ENCODE peak calls at places on chromosomes 7 and 10, in nine cellular contexts. R is AG04450, Q is fibroblast of the aortic adventitia, J is astrocyte of the spinal cord, B is neural progenitor cell, V is GM23338, P is uterus, A is HCT116, O is mammary epithelial cell. K is an unnamed sample.

GRCh38 chr10:75197906-75198305 is 12.7 kb upstream of the VDAC2 start:
- DNase-seq in V (no peak), Q (no peak), A (no peak), O (no peak), J (no peak), P (no peak), R (no peak), B (peak), K (no peak)

GRCh38 chr7:3092468-3092867 is 48.8 kb upstream of the CARD11 start:
- DNase-seq in J (peak), Q (no peak), V (no peak), R (no peak), O (no peak), B (no peak), P (peak), A (no peak), K (no peak)

GRCh38 chr10:787933-788651 is 98.6 kb upstream of the DIP2C start:
- DNase-seq in A (no peak), P (no peak), B (no peak), R (no peak), V (no peak), Q (no peak), O (no peak), J (peak), K (peak)

GRCh38 chr7:30549933-30550493 is 44.7 kb upstream of the GARS1 start:
- DNase-seq in J (no peak), V (peak), B (peak), O (peak), R (no peak), P (no peak), A (no peak), Q (no peak), K (peak)

GRCh38 chr10:91410638-91411367 is 659 bp downstream of the HECTD2 start:
- DNase-seq in A (no peak), J (peak), O (no peak), P (peak), R (no peak), V (no peak), B (peak), Q (peak), K (peak)

GRCh38 chr10:85377009-85377408 is 989.6 kb downstream of the GRID1 start:
- DNase-seq in Q (no peak), A (no peak), P (no peak), B (no peak), R (no peak), V (no peak), J (no peak), O (no peak), K (no peak)

GRCh38 chr7:138064856-138065357 is 11.4 kb upstream of the AKR1D1 start:
- DNase-seq in A (no peak), B (peak), J (peak), R (no peak), Q (peak), V (peak), O (peak), P (no peak), K (peak)

GRCh38 chr10:34092891-34093290 is 722.2 kb downstream of the PARD3 start:
- DNase-seq in V (no peak), R (no peak), P (no peak), J (no peak), Q (peak), A (no peak), B (no peak), O (peak), K (peak)

GRCh38 chr7:103593691-103594090 is 147.7 kb upstream of the SLC26A5 start:
- DNase-seq in Q (no peak), V (no peak), O (peak), P (no peak), R (no peak), B (no peak), A (no peak), J (peak), K (peak)

GRCh38 chr10:73899401-73899780 is 11.5 kb upstream of the PLAU start:
- DNase-seq in V (no peak), A (peak), J (peak), R (peak), Q (peak), O (peak), P (no peak), B (no peak), K (peak)

GRCh38 chr10:50325449-50326188 is 74.3 kb upstream of the ASAH2 start:
- DNase-seq in A (peak), J (peak), O (peak), Q (peak), V (peak), B (no peak), P (peak), R (peak), K (peak)

GRCh38 chr7:13742719-13743640 is 246.5 kb downstream of the ETV1 start:
- DNase-seq in R (peak), Q (peak), A (peak), J (peak), O (peak), V (peak), P (no peak), B (peak), K (peak)

GRCh38 chr7:77348371-77348813 is 67.8 kb downstream of the GSAP start:
- DNase-seq in R (peak), B (no peak), P (peak), Q (peak), V (no peak), A (no peak), O (peak), J (peak), K (peak)

GRCh38 chr7:144738708-144739314 is 97.0 kb downstream of the TPK1 start:
- DNase-seq in O (peak), A (peak), Q (peak), J (peak), V (peak), R (no peak), P (no peak), B (peak), K (peak)

GRCh38 chr10:33321516-33321915 is 13.0 kb downstream of the NRP1 start:
- DNase-seq in Q (peak), J (no peak), R (no peak), O (no peak), P (no peak), V (no peak), A (no peak), B (no peak), K (no peak)

GRCh38 chr7:45695249-45695995 is 121.3 kb downstream of the ADCY1 start:
- DNase-seq in R (no peak), A (no peak), Q (no peak), J (no peak), O (no peak), P (no peak), V (no peak), B (no peak), K (no peak)

GRCh38 chr7:585229-585711 is 65.6 kb upstream of the PDGFA start:
- DNase-seq in P (no peak), R (no peak), Q (no peak), V (no peak), O (no peak), J (no peak), B (no peak), A (no peak), K (peak)

GRCh38 chr7:42238709-42239395 is 1.8 kb upstream of the GLI3 start:
- DNase-seq in Q (peak), O (peak), J (peak), A (no peak), V (peak), B (peak), P (peak), R (peak), K (peak)

GRCh38 chr7:151420144-151420543 is 10.3 kb upstream of the WDR86 start:
- DNase-seq in P (no peak), J (no peak), Q (no peak), A (no peak), R (no peak), B (no peak), V (no peak), O (no peak), K (no peak)

GRCh38 chr10:128898916-128899195 is 568.2 kb upstream of the MGMT start:
- DNase-seq in A (no peak), P (no peak), Q (no peak), O (no peak), J (no peak), V (no peak), B (no peak), R (no peak), K (no peak)

GRCh38 chr10:132612571-132613504 is 75.3 kb downstream of the INPP5A start:
- DNase-seq in A (no peak), P (no peak), B (peak), V (no peak), R (no peak), J (no peak), Q (no peak), O (no peak), K (no peak)

GRCh38 chr7:69722836-69723235 is 124.6 kb downstream of the AUTS2 start:
- DNase-seq in O (peak), J (no peak), Q (no peak), V (no peak), P (no peak), R (no peak), A (no peak), B (no peak), K (peak)

GRCh38 chr7:137243741-137244140 is 99.8 kb downstream of the PTN start:
- DNase-seq in J (peak), V (no peak), P (no peak), A (no peak), B (no peak), O (no peak), Q (peak), R (no peak), K (no peak)

GRCh38 chr10:84545651-84546050 is 217.3 kb downstream of the CCSER2 start:
- DNase-seq in R (no peak), V (no peak), P (no peak), A (no peak), J (no peak), Q (no peak), O (no peak), B (no peak), K (no peak)

GRCh38 chr10:49086889-49087288 is 28.4 kb downstream of the VSTM4 start:
- DNase-seq in B (no peak), O (no peak), J (no peak), P (no peak), A (no peak), V (no peak), R (no peak), Q (no peak), K (no peak)

GRCh38 chr10:7045891-7046599 is 364.8 kb downstream of the SFMBT2 start:
- DNase-seq in O (no peak), B (no peak), R (no peak), P (no peak), J (no peak), V (no peak), A (no peak), Q (no peak), K (no peak)

GRCh38 chr10:71769279-71769823 is 4.0 kb downstream of the VSIR start:
- DNase-seq in B (no peak), P (no peak), A (no peak), V (peak), J (peak), R (no peak), O (no peak), Q (no peak), K (peak)

DNA sequence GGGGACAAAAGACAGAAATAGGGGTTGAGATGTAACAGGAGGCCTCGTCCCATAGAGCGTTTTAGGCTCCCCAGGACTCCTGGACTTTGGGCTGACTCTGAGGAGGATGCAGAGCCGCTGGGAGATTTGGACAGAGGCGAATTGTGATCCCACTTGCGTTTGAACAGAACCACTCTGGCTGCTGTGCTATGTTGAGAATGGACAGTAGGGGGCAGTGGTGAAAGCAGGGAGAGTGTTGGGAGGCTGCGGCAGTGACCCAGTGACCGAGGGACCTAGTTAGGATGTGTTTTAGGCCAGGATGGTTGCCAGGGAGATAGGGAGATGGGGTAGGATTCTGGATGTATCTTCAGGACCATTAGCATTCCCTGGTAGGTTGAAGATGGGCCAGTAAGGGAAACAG is 271.6 kb downstream of the CCDC3 start:
- DNase-seq in B (peak), Q (no peak), R (no peak), A (no peak), J (no peak), V (peak), P (no peak), O (no peak), K (no peak)
- TF ChIP-seq CTCF in B (peak), Q (peak), R (peak), A (peak), J (peak), V (peak), P (peak), O (peak), K (peak)

GRCh38 chr7:106312906-106313305 is 28.1 kb upstream of the NAMPT start:
- DNase-seq in P (no peak), A (no peak), B (no peak), V (no peak), J (no peak), R (no peak), Q (no peak), O (no peak), K (no peak)

GRCh38 chr7:106313456-106313891 is 28.7 kb upstream of the NAMPT start:
- DNase-seq in B (no peak), J (peak), O (peak), Q (peak), V (no peak), A (no peak), P (no peak), R (peak), K (peak)

GRCh38 chr7:106314875-106315274 is 30.1 kb upstream of the NAMPT start:
- DNase-seq in R (no peak), B (no peak), J (no peak), Q (no peak), V (no peak), P (no peak), O (no peak), A (no peak), K (no peak)

GRCh38 chr7:106313966-106314365 is 29.2 kb upstream of the NAMPT start:
- DNase-seq in A (no peak), V (no peak), O (no peak), P (no peak), R (no peak), B (no peak), J (no peak), Q (no peak), K (no peak)

DNA sequence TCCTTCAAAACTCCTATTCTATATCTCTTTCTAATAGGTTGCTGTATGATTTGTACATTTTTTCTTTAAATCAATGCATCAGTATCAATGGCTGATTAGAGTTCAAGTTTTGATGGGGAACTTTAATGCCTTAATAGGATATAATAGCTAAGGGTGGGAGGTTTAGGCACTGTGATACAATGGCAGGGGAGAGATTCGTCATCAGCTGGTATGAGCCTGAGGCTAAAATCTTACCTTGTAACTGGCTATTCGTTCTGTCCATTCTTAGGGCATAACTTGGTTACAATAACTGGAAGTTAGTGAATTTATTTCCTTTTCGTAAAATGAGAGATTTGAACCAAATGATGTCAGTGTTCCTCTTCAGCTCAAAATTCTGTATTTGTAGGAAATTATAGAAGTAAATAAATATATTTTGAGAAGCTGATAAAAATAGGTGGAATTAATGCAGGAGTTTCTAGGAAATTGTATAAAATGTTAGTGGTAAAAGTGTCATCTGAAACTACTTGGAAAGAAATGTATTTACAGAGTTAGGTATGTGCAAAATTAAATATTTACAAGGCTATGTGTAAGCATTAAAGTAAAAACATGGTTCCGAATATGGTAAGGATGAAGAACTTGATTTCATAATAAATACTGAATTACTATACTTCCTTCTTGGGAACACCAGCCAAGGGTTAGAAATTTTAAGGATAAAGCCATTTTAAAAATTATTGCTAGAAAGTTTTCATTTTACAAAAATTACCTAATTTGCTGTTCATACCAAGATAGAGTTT is 27.5 kb upstream of the NAMPT start:
- DNase-seq in V (no peak), R (no peak), O (peak), J (no peak), Q (no peak), P (no peak), B (no peak), A (no peak), K (no peak)
- H3K4me3 ChIP-seq in V (no peak), R (no peak), O (no peak), J (no peak), Q (no peak), P (no peak), B (no peak), A (no peak), K (no peak)

GRCh38 chr7:21980921-21981320 is 35.2 kb upstream of the CDCA7L start:
- DNase-seq in J (no peak), V (no peak), R (no peak), A (no peak), B (no peak), P (no peak), O (no peak), Q (no peak), K (no peak)

GRCh38 chr7:21981524-21981923 is 35.8 kb upstream of the CDCA7L start:
- DNase-seq in R (no peak), Q (no peak), P (no peak), A (no peak), O (no peak), V (no peak), J (no peak), B (no peak), K (no peak)

GRCh38 chr7:21986101-21986500 is 40.4 kb upstream of the CDCA7L start:
- DNase-seq in O (no peak), J (no peak), P (no peak), A (no peak), V (no peak), B (no peak), R (no peak), Q (no peak), K (no peak)

GRCh38 chr7:21984042-21984441 is 38.3 kb upstream of the CDCA7L start:
- DNase-seq in V (no peak), P (no peak), Q (no peak), J (no peak), R (no peak), O (no peak), B (no peak), A (no peak), K (no peak)
- TF ChIP-seq CTCF in V (no peak), P (no peak), Q (peak), J (no peak), R (no peak), O (no peak), B (no peak), A (no peak), K (no peak)

DNA sequence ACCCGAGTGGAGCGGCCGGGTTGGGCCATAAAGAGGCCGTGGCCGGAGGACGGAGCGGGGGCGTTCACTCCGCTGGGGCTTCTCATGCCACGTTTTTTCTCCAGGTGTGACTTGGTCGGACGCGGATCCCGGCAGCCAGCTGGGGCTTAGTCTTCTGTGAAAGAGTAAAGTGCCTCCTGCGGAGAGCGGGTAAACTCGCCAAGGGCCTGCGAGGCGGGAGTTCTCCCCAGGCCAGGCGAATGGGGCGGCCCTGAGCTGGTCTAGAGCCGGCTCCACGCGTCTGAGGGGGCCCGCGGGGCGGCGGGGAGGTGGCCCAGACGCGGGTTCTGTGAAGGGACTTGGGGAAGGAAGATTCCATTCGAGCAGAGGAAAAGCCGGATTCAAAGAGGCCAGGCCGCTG is 86.3 kb upstream of the VIPR2 start:
- DNase-seq in O (no peak), A (no peak), P (no peak), R (no peak), B (peak), J (no peak), V (no peak), Q (no peak), K (no peak)
- H3K4me3 ChIP-seq in O (no peak), A (no peak), P (no peak), R (no peak), B (no peak), J (no peak), V (no peak), Q (no peak), K (no peak)

GRCh38 chr7:11341285-11341944 is 367.7 kb downstream of the PHF14 start:
- DNase-seq in A (peak), O (no peak), Q (peak), R (no peak), V (peak), B (peak), P (no peak), J (peak), K (peak)
- TF ChIP-seq CTCF in A (peak), O (peak), Q (no peak), R (no peak), V (peak), B (peak), P (no peak), J (peak), K (peak)

DNA sequence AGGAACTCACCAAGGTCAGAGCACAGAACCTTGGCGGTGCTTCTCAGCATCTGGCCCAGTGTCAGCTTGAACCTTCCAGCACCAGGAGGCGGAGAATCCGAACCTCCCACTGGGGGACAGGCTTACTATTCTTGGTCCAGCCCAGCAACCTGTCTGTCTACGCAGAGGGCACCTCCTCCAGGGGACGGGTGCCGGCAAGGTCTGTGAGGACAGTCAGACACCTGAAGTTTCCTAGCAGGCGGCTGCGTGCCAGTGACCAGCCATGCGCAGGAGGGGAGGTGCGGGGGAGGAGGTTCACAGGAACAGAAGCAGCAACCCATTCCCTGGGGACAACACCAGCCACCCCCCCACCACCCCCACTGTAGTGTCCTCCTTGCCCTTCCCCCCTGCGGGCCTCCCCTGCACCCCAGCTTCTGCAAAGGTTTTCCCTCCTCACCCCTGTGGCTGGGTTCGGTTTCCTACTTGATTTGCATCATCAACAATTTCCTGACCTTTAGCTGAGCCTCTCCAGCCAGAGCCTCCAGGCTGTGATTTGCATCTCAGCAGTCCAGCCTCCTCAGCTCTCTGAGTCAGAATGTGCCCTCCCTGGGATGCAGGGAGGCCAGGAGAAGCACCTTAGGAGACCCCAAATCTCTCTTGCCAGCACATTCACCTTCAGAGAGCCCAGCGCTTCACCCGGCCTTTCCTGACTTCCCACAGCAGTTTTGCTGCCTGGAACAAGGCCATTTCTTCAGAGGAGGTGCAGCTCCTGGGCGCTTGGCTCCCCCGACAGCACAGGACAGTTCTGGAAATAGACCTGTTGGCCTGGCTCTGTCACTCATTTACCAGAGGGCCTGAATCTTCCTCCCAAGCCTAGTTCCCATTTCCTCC is 107.5 kb upstream of the NPS start:
- DNase-seq in Q (no peak), O (no peak), V (peak), P (no peak), B (peak), A (no peak), J (no peak), R (no peak), K (no peak)
- H3K4me3 ChIP-seq in Q (no peak), O (no peak), V (no peak), P (no peak), B (no peak), A (no peak), J (no peak), R (no peak), K (no peak)